ENCODE peak calls at places on chromosome 13, in six cellular contexts. Y is stomach, C is lower leg skin, D is B cell, J is AG09309, Z is right lobe of liver. N is an unnamed sample.
A peak's percentile ranks its signal among the peaks of the same experiment; 100 is the strongest.

GRCh38 chr13:99386911-99387788 is 80.0 kb upstream of the GPR183 start:
- DNase-seq in Y (peak; percentile 46), C (peak; percentile 14), D (peak; percentile 80), J (no peak), Z (no peak), N (peak; percentile 24)

GRCh38 chr13:64459778-64460177 is 2770.4 kb downstream of the PCDH9 start:
- DNase-seq in Y (no peak), C (no peak), D (no peak), J (no peak), Z (no peak), N (no peak)

GRCh38 chr13:19817510-19818158 is 34.9 kb upstream of the PSPC1 start:
- DNase-seq in Y (no peak), C (no peak), D (no peak), J (no peak), Z (no peak), N (no peak)

GRCh38 chr13:21675095-21676007 is 4.5 kb downstream of the FGF9 start:
- DNase-seq in Y (peak; percentile 40), C (no peak), D (peak; percentile 67), J (no peak), Z (peak; percentile 45), N (peak; percentile 28)

GRCh38 chr13:75480691-75481175 is 1.2 kb downstream of the TBC1D4 start:
- DNase-seq in Y (peak; percentile 80), C (peak; percentile 75), D (peak; percentile 8), J (no peak), Z (peak; percentile 72), N (peak; percentile 47)

GRCh38 chr13:101523732-101524131 is 71.3 kb downstream of the ITGBL1 start:
- DNase-seq in Y (no peak), C (peak; percentile 69), D (no peak), J (no peak), Z (no peak), N (no peak)

GRCh38 chr13:106688940-106689339 is 121.0 kb upstream of the ARGLU1 start:
- DNase-seq in Y (no peak), C (no peak), D (no peak), J (no peak), Z (no peak), N (no peak)

GRCh38 chr13:67619346-67619745 is 389.2 kb upstream of the PCDH9 start:
- DNase-seq in Y (no peak), C (no peak), D (no peak), J (no peak), Z (no peak), N (no peak)

GRCh38 chr13:67474114-67474513 is 244.0 kb upstream of the PCDH9 start:
- DNase-seq in Y (no peak), C (no peak), D (no peak), J (no peak), Z (no peak), N (no peak)

GRCh38 chr13:76939215-76939614 is 9.1 kb upstream of the ACOD1 start:
- DNase-seq in Y (no peak), C (no peak), D (no peak), J (no peak), Z (no peak), N (no peak)

GRCh38 chr13:112771139-112771876 is 81.5 kb downstream of the ATP11A start:
- DNase-seq in Y (no peak), C (no peak), D (no peak), J (no peak), Z (no peak), N (no peak)

GRCh38 chr13:36297259-36297599 is 385 bp downstream of the CCDC169 start:
- DNase-seq in Y (no peak), C (no peak), D (no peak), J (no peak), Z (no peak), N (no peak)

GRCh38 chr13:51432576-51432975 is 20.3 kb downstream of the INTS6 start:
- DNase-seq in Y (no peak), C (no peak), D (no peak), J (no peak), Z (no peak), N (no peak)

GRCh38 chr13:51437550-51438127 is 15.2 kb downstream of the INTS6 start:
- DNase-seq in Y (no peak), C (no peak), D (no peak), J (no peak), Z (no peak), N (no peak)

GRCh38 chr13:51435002-51435578 is 17.7 kb downstream of the INTS6 start:
- DNase-seq in Y (no peak), C (no peak), D (no peak), J (no peak), Z (no peak), N (no peak)
- TF ChIP-seq CTCF in Y (peak; percentile 28), C (no peak), D (peak; percentile 86), J (peak; percentile 35), Z (peak; percentile 51), N (peak; percentile 67)

GRCh38 chr13:97742084-97742483 is 211.4 kb upstream of the IPO5 start:
- DNase-seq in Y (no peak), C (no peak), D (no peak), J (no peak), Z (no peak), N (no peak)
- TF ChIP-seq CTCF in Y (no peak), C (no peak), D (no peak), J (no peak), Z (no peak), N (no peak)

DNA sequence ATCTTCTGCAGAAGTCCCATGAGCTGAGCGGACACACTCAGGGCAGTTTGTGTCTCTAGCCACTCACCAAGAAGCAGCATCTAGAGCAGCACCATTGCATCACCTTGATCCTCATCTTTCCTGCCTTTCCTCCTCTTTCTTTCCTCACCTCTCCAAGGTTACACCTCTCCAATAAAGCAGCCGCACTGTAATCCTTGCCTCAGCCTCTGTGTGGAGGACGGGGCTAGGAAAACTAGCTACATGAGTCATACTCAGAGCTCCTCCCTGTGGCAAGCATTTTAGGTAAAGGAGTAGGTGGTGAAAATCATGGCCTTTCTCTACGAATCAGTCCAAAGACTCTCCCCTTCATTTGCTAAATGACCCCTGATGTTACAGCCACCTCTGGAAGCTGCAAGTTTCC is 108.8 kb downstream of the DNAJC15 start:
- DNase-seq in Y (peak; percentile 40), C (no peak), D (peak; percentile 21), J (no peak), Z (no peak), N (no peak)
- TF ChIP-seq CTCF in Y (no peak), C (no peak), D (no peak), J (peak; percentile 14), Z (peak; percentile 20), N (peak; percentile 42)

GRCh38 chr13:39604736-39605135 is 1.7 kb upstream of the LHFPL6 start:
- DNase-seq in Y (no peak), C (no peak), D (no peak), J (no peak), Z (no peak), N (no peak)

GRCh38 chr13:39602277-39602613 is 748 bp downstream of the LHFPL6 start:
- DNase-seq in Y (no peak), C (no peak), D (no peak), J (no peak), Z (no peak), N (no peak)

GRCh38 chr13:39601636-39602035 is 1.4 kb downstream of the LHFPL6 start:
- DNase-seq in Y (no peak), C (no peak), D (no peak), J (no peak), Z (no peak), N (no peak)

GRCh38 chr13:39603424-39603947 is 493 bp upstream of the LHFPL6 start:
- DNase-seq in Y (no peak), C (no peak), D (no peak), J (no peak), Z (no peak), N (no peak)

GRCh38 chr13:39602614-39603366 is at the start of gene LHFPL6:
- DNase-seq in Y (peak; percentile 73), C (peak; percentile 73), D (peak; percentile 68), J (no peak), Z (peak; percentile 83), N (peak; percentile 60)
- TF ChIP-seq CTCF in Y (no peak), C (no peak), D (no peak), J (peak; percentile 56), Z (no peak), N (peak; percentile 41)

GRCh38 chr13:108086678-108087077 is 128.7 kb downstream of the LIG4 start:
- DNase-seq in Y (no peak), C (no peak), D (no peak), J (peak; percentile 5), Z (no peak), N (no peak)
- TF ChIP-seq CTCF in Y (no peak), C (no peak), D (no peak), J (peak; percentile 38), Z (no peak), N (peak; percentile 19)

GRCh38 chr13:80132741-80133601 is 208.0 kb downstream of the SPRY2 start:
- DNase-seq in Y (peak; percentile 54), C (peak; percentile 44), D (no peak), J (no peak), Z (peak; percentile 62), N (peak; percentile 43)
- TF ChIP-seq CTCF in Y (no peak), C (no peak), D (no peak), J (no peak), Z (no peak), N (no peak)

GRCh38 chr13:111359237-111359915 is 38.9 kb downstream of the TEX29 start:
- DNase-seq in Y (peak; percentile 16), C (no peak), D (no peak), J (no peak), Z (no peak), N (no peak)
- TF ChIP-seq CTCF in Y (no peak), C (no peak), D (no peak), J (no peak), Z (peak; percentile 19), N (no peak)

DNA sequence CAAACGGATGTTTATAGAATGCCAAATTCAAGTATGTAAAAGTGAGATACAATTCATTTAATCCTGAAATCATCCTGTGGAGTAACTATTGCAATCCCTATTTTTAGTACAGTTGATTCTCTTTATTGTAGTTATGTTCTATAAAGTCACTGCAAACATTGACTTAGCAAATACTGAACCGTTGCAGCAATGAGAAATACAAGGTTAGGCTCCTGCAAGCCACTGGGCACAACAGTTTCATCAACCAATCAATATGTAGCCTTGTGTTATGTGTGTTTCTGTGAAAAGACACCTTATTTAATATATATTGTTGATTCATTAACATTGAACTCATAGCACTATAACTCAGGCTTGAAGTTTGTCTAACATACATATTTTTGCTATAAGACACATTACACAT is 174.4 kb downstream of the DCT start:
- DNase-seq in Y (no peak), C (no peak), D (no peak), J (no peak), Z (no peak), N (no peak)
- TF ChIP-seq CTCF in Y (no peak), C (no peak), D (no peak), J (no peak), Z (no peak), N (no peak)

GRCh38 chr13:55199132-55199531 is 1941.6 kb upstream of the PRR20A start:
- DNase-seq in Y (no peak), C (no peak), D (no peak), J (no peak), Z (no peak), N (no peak)
- TF ChIP-seq CTCF in Y (no peak), C (no peak), D (no peak), J (no peak), Z (peak; percentile 26), N (peak; percentile 52)